ENCODE peak calls at places on chromosomes 12 and 14, in eight cellular contexts. Y is ovary, E is Peyer's patch, N is adrenal gland, J is esophagus muscularis mucosa, G is testis, U is IMR-90, W is GM12878. D is an unnamed sample.

GRCh38 chr14:45135181-45135580 is 549 bp upstream of the FANCM start:
- DNase-seq in Y (no peak), E (no peak), N (no peak), J (no peak), G (no peak), U (peak; percentile 43), W (no peak), D (no peak)

GRCh38 chr14:99479903-99480855 is 480 bp downstream of the SETD3 start:
- DNase-seq in Y (peak; percentile 73), E (peak; percentile 65), N (peak; percentile 71), J (peak; percentile 92), G (peak; percentile 63), U (peak; percentile 65), W (no peak), D (peak; percentile 66)

GRCh38 chr12:101474248-101474647 is 888 bp upstream of the SPIC start:
- DNase-seq in Y (no peak), E (no peak), N (no peak), J (no peak), G (no peak), U (no peak), W (no peak), D (no peak)

GRCh38 chr14:53652068-53652467 is 304.6 kb downstream of the BMP4 start:
- DNase-seq in Y (no peak), E (no peak), N (no peak), J (no peak), G (no peak), U (no peak), W (no peak), D (no peak)

GRCh38 chr12:76558684-76559276 is 791 bp downstream of the OSBPL8 start:
- DNase-seq in Y (peak; percentile 45), E (peak; percentile 91), N (peak; percentile 40), J (no peak), G (peak; percentile 49), U (peak; percentile 44), W (no peak), D (peak; percentile 46)

GRCh38 chr12:127635838-127636237 is 631.1 kb upstream of the TMEM132C start:
- DNase-seq in Y (no peak), E (no peak), N (no peak), J (no peak), G (no peak), U (no peak), W (no peak), D (no peak)

GRCh38 chr14:41925409-41925808 is 318.7 kb downstream of the LRFN5 start:
- DNase-seq in Y (no peak), E (no peak), N (no peak), J (no peak), G (peak; percentile 19), U (peak; percentile 1), W (no peak), D (no peak)

GRCh38 chr12:24109381-24110039 is 160.0 kb upstream of the SOX5 start:
- DNase-seq in Y (no peak), E (no peak), N (no peak), J (no peak), G (no peak), U (peak; percentile 32), W (peak; percentile 37), D (no peak)

GRCh38 chr14:54877015-54877702 is 25.5 kb downstream of the GCH1 start:
- DNase-seq in Y (no peak), E (no peak), N (no peak), J (peak; percentile 5), G (no peak), U (peak; percentile 10), W (no peak), D (no peak)

GRCh38 chr12:121250359-121250758 is 40.4 kb downstream of the P2RX4 start:
- DNase-seq in Y (no peak), E (no peak), N (no peak), J (no peak), G (no peak), U (no peak), W (no peak), D (no peak)

GRCh38 chr12:9719835-9720234 is 13.1 kb downstream of the CLECL1 start:
- DNase-seq in Y (no peak), E (no peak), N (no peak), J (no peak), G (no peak), U (no peak), W (no peak), D (no peak)

GRCh38 chr14:68842298-68842697 is 49.4 kb upstream of the ZFP36L1 start:
- DNase-seq in Y (no peak), E (no peak), N (no peak), J (peak; percentile 26), G (no peak), U (peak; percentile 28), W (no peak), D (no peak)

GRCh38 chr12:117039891-117040309 is 59.3 kb downstream of the TESC start:
- DNase-seq in Y (no peak), E (no peak), N (no peak), J (no peak), G (no peak), U (no peak), W (no peak), D (no peak)

GRCh38 chr12:114975283-114975973 is 291.5 kb upstream of the TBX3 start:
- DNase-seq in Y (no peak), E (no peak), N (no peak), J (no peak), G (no peak), U (no peak), W (no peak), D (no peak)

GRCh38 chr12:97568336-97569180 is 106.0 kb downstream of the RMST start:
- DNase-seq in Y (no peak), E (no peak), N (no peak), J (no peak), G (no peak), U (no peak), W (no peak), D (no peak)

GRCh38 chr12:88181881-88182280 is 39.8 kb downstream of the TMTC3 start:
- DNase-seq in Y (no peak), E (no peak), N (no peak), J (no peak), G (no peak), U (no peak), W (no peak), D (no peak)

GRCh38 chr14:99129211-99129696 is 142.7 kb downstream of the BCL11B start:
- DNase-seq in Y (no peak), E (peak; percentile 26), N (no peak), J (peak; percentile 87), G (no peak), U (no peak), W (no peak), D (no peak)

GRCh38 chr14:20503905-20504304 is 1.4 kb upstream of the RNASE10 start:
- DNase-seq in Y (no peak), E (no peak), N (no peak), J (no peak), G (no peak), U (no peak), W (no peak), D (no peak)

GRCh38 chr14:72433511-72433910 is 460.4 kb downstream of the DPF3 start:
- DNase-seq in Y (no peak), E (no peak), N (peak; percentile 29), J (no peak), G (no peak), U (peak; percentile 59), W (no peak), D (no peak)

DNA sequence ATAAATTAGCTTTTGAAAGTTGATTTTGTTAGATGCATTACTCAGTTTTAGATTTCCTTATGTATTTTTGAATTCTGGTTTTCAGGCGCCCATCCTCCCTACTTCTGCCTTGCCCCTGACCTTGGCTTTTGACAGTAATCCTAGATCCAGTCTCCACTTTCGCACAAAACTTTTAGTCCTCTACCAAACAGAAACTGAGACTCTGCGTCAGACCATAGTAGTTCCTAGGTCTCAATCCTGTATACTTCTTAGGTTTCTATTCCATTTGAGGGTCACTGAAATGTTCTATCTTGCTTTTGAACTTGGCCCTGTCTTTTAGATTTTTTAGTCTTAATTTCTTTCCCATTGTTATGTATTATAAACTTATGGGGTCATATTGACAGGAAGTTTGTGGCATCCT is 307.9 kb upstream of the GARIN6 start:
- DNase-seq in Y (no peak), E (no peak), N (no peak), J (no peak), G (no peak), U (no peak), W (no peak), D (no peak)
- TF ChIP-seq POLR2A in Y (no peak), E (no peak), N (no peak), J (no peak), G (no peak), U (no peak), W (no peak), D (no peak)

GRCh38 chr12:95942532-95943230 is at the start of gene CCDC38:
- DNase-seq in Y (peak; percentile 55), E (peak; percentile 92), N (peak; percentile 95), J (peak; percentile 96), G (peak; percentile 77), U (peak; percentile 28), W (peak; percentile 57), D (peak; percentile 76)
- TF ChIP-seq POLR2A in Y (no peak), E (no peak), N (peak; percentile 38), J (no peak), G (no peak), U (no peak), W (peak; percentile 78), D (peak; percentile 25)

DNA sequence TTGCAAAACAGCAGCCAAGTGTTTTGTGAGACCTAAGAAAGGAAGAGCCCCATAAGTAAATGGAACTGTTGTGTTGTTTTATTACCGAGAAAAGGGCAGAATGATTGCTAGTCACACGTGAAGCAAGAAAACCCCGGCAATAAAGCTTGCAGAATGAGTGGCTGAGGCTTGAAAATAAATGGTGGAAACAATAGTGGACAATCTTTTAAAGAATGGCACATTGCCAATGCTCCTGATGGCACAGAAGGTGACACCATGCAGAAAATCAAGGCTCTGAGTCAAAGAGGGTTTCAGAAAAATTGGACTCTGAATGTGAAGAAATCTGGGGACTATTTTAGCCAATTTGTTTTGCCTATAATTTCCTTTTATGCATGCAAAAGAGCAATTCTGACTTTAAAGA is 4.0 kb upstream of the AQP2 start:
- DNase-seq in Y (no peak), E (no peak), N (no peak), J (no peak), G (no peak), U (no peak), W (no peak), D (no peak)
- TF ChIP-seq POLR2A in Y (no peak), E (no peak), N (no peak), J (no peak), G (no peak), U (no peak), W (no peak), D (no peak)

DNA sequence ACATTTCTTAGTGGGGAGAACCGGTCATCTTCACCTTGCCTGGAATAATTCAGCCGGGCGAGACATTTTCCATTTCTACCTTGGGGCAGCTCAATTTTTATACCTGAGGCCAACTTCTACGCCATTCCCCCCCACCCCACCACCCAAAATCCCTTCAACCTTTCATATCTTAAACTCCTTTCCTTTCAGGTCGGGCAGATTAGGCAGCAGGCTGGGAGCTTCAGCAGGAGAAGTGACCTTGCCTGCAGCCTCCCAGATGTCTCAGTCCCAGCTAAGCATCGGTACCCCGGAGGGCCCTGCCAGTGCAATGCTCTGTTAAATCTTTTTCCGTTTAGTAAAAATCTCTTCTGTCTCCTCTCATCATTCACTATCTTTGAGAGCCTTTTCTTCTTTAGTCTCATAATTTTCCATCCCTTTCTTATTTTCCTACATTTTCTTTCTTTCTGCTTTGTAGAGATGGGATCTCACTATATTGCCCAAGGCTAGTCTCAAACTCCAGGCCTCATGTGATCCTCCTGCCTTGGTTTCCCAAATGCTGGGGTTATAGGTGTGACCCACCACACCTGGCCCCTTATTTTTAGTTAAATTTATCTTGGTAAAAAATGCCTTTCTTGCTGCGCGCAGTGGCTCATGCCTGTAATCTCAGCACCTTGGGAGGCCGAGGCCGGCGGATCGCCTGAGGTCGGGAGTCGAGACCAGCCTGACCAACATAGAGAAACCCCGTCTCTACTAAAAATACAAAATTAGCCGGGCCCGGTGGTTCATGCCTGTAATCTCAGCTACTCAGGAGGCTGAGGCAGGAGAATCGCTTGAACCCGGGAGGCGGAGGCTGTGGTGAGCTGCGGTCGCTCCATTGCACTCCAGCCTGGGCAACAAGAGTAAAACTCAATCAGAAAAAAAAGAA is 1.2 kb downstream of the SLC2A3 start:
- DNase-seq in Y (peak; percentile 34), E (peak; percentile 56), N (no peak), J (no peak), G (no peak), U (no peak), W (no peak), D (no peak)
- TF ChIP-seq POLR2A in Y (no peak), E (no peak), N (no peak), J (no peak), G (no peak), U (no peak), W (no peak), D (no peak)

D was measured in gastrocnemius medialis.